ENCODE peak calls at places on chromosome 14, in four cellular contexts. U is HepG2, B is K562, S is GM12891. V is an unnamed sample.

GRCh38 chr14:97021001-97021400 is 223.8 kb downstream of the VRK1 start:
- DNase-seq in U (no peak), B (no peak), S (no peak), V (no peak)

GRCh38 chr14:101460521-101460920 is 100.8 kb upstream of the DIO3 start:
- DNase-seq in U (no peak), B (no peak), S (no peak), V (no peak)

GRCh38 chr14:93023802-93024434 is 91.8 kb downstream of the ITPK1 start:
- DNase-seq in S (no peak), U (no peak), B (no peak), V (no peak)

GRCh38 chr14:61585598-61586538 is 109.4 kb upstream of the HIF1A start:
- DNase-seq in S (no peak), U (no peak), B (no peak), V (no peak)

GRCh38 chr14:59406454-59407245 is 58.5 kb downstream of the GPR135 start:
- DNase-seq in S (no peak), B (no peak), U (peak; percentile 66), V (no peak)

GRCh38 chr14:74508292-74508731 is 14.7 kb downstream of the ISCA2 start:
- DNase-seq in S (no peak), B (no peak), U (peak; percentile 54), V (peak; percentile 5)

GRCh38 chr14:69879175-69880047 is at the start of gene SMOC1:
- DNase-seq in S (peak; percentile 35), B (peak; percentile 8), U (peak; percentile 84), V (peak; percentile 54)

GRCh38 chr14:93045965-93046695 is 69.6 kb downstream of the ITPK1 start:
- DNase-seq in U (no peak), B (peak; percentile 31), S (no peak), V (no peak)

GRCh38 chr14:61470954-61471279 is 149.5 kb downstream of the PRKCH start:
- DNase-seq in S (no peak), U (no peak), B (no peak), V (no peak)

GRCh38 chr14:89899917-89900680 is 54.4 kb downstream of the EFCAB11 start:
- DNase-seq in U (peak; percentile 13), B (no peak), S (peak; percentile 6), V (no peak)

GRCh38 chr14:24411468-24412454 is 13.0 kb downstream of the NYNRIN start:
- DNase-seq in S (peak; percentile 51), U (peak; percentile 69), B (peak; percentile 53), V (peak; percentile 58)

GRCh38 chr14:105250008-105250366 is 1.7 kb downstream of the BTBD6 start:
- DNase-seq in S (no peak), B (no peak), U (no peak), V (no peak)

GRCh38 chr14:53525608-53526007 is 372.5 kb upstream of the DDHD1 start:
- DNase-seq in S (no peak), U (no peak), B (no peak), V (no peak)

GRCh38 chr14:73663548-73664212 is 18.9 kb downstream of the DNAL1 start:
- DNase-seq in S (no peak), B (no peak), U (peak; percentile 81), V (no peak)

DNA sequence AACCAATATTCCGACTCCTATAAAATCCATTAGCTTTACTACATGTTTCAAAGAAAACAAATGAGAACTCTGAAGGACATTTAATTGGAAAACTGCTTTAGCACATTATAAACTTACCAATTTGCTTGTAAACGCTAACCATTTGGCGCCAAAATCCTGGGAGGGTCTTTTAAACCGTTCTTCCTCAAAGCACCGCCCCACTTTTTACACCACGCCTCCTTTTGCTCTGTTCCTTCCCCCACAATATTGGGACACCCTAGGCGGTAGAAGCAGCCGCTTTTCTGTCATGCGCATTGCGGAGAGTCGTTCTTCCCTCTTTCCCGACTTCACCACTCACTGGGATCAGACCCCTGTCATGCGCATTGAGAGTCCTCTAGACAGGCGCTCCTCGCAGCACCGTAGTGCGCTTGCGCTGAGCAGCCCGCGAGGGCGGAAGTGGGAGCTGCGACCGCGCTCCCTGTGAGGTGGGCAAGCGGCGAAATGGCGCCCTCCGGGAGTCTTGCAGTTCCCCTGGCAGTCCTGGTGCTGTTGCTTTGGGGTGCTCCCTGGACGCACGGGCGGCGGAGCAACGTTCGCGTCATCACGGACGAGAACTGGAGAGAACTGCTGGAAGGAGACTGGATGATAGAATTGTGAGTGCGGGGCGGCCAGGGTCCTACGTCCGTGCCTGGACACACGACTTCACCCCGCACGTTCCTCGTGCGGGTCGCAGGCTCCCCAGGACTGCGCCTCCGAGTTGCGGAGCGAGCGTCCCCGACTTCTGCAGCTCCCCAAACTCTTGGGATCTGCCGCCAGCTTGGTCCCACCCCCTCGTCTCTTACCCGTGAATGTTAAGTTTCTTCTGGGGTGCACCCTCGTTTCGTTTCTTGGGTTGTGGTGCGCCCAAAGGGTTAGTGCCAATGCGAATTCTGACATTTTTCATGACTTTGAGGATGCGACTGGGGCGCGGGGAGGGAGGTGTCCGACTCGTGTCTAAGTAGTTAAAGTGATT is at the start of gene TMX1:
- DNase-seq in B (peak; percentile 93), S (peak; percentile 72), U (peak; percentile 99), V (peak; percentile 85)
- TF ChIP-seq POLR2A in B (peak; percentile 92), S (peak; percentile 97), U (peak; percentile 98), V (peak; percentile 96)

DNA sequence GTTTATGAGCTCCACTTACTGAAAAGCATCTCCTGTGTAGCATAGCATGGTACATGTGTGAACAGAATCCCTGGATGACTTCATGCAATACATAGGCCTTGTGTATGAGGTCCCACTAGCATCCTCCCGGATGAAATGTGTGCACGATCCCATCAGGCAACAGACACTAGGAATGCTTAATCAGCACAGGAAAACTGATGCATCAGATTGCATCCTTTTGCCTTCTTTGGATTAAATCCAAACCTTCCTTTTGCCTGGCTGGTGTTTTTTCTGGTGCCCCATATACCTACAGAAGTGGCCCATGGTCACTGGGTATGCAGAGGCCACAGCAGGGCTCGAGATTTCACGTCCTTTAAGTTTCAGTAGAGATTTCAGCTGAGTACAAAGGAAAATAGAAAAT is 120.9 kb upstream of the COCH start:
- DNase-seq in B (no peak), S (no peak), U (no peak), V (no peak)
- TF ChIP-seq POLR2AphosphoS5 in B (no peak), S (no peak), U (no peak), V (no peak)

DNA sequence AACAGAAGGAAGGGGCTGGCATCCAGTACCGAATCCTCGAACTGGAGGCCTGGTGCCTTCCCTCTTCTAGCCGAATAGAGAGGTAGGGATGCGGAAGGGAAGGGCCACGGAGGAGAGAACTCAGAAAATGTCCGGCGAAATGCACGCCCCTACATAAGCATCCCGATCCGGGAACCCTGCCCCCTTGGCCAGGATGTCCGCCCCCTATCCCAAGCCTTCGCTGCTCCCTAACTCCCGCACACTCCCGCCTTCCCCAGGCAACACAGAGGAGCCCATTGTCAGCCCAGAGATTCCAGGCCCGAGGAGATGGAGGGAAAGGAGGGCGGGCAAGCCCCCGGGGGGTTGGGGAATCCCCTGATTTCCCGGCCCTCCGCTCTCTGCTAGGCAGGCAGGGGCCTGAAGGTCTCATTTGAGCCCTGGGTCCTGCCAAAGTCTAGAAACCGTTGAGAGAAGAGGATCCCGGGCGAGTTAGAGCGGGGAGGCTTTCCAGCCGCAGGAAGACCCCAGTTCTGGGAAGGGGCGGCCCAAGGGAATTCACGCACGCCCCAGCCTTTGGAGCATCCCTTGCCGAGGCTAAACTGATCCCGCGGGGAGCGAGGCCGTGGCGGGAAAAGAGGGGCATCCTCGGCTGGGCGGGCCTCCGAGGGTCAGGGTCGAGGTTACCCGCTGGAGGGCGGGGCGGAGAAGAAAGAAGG is 569 bp upstream of the ARHGEF40 start:
- DNase-seq in S (no peak), U (peak; percentile 85), B (no peak), V (no peak)
- TF ChIP-seq TAF1 in S (no peak), U (peak; percentile 59), B (no peak), V (no peak)

GRCh38 chr14:22798528-22798927 is 16.7 kb downstream of the SLC7A7 start:
- DNase-seq in B (no peak), S (no peak), U (no peak), V (no peak)

GRCh38 chr14:22794533-22794932 is 20.7 kb downstream of the SLC7A7 start:
- DNase-seq in U (no peak), B (no peak), S (no peak), V (no peak)

GRCh38 chr14:22797017-22797917 is 18.0 kb downstream of the SLC7A7 start:
- DNase-seq in S (no peak), B (peak; percentile 50), U (no peak), V (no peak)

GRCh38 chr14:22793976-22794375 is 21.3 kb downstream of the SLC7A7 start:
- DNase-seq in S (no peak), B (no peak), U (no peak), V (no peak)

GRCh38 chr14:22796087-22796707 is 19.0 kb downstream of the SLC7A7 start:
- DNase-seq in S (no peak), B (peak; percentile 42), U (peak; percentile 60), V (no peak)
- TF ChIP-seq POLR2A in S (peak; percentile 21), B (no peak), U (no peak), V (peak; percentile 70)

DNA sequence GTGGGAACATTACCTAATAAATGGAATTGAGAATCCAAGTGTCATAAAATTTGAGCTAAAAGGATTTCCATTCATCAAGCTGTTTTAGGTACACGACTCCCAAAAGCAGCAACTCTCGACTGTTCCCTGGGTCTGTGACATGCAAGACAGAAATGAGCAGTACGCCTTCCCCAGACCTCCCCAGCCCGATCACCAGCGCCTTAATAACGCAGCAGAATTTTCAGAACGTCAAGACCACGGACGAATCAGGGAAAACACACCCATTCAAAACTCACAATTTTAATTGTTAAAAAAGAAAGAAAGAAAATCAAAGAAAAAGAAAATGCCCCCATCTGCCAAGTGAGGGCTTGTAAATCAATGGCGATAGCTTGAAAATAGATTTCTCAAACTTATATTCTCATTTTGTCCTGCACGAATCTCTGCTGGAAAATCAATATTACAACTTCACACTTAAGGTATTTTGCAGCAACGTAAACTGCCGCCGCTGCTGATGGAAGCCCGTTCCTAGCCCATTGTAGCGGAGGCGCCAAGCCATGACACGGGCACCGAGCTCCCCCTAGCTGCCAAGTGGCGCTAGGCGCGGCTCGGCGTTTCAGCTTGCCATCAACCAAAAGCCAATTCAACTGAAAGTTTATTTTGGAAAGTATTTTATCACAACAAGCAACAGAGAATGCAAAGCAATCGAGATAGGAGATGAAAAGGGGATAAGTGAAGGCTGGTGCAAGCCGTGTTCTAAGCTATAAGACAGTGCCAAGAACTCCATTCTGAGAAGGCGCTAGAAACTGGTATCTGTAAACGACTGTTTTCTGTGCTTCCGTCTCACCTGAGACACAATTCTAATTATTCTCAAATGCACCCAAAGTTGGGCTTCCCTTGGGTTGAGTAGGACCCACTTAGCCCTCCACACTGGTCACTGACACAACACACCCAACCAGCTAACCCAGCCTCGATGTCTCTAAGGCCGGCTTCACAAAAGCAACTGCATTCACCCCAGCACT is 5.5 kb downstream of the BCL11B start:
- DNase-seq in U (peak; percentile 24), B (peak; percentile 75), S (no peak), V (no peak)
- TF ChIP-seq POLR2AphosphoS5 in U (no peak), B (no peak), S (no peak), V (no peak)

GRCh38 chr14:103880334-103880985 is 33.1 kb upstream of the PPP1R13B start:
- DNase-seq in B (no peak), U (no peak), S (no peak), V (no peak)
- TF ChIP-seq TAF1 in B (no peak), U (no peak), S (no peak), V (no peak)

GRCh38 chr14:55191101-55191880 is at the start of gene DLGAP5:
- DNase-seq in B (peak; percentile 87), S (peak; percentile 74), U (peak; percentile 98), V (peak; percentile 75)
- TF ChIP-seq POLR2A in B (peak; percentile 88), S (no peak), U (peak; percentile 70), V (peak; percentile 73)

GRCh38 chr14:72634910-72635647 is 258.8 kb downstream of the DPF3 start:
- DNase-seq in S (no peak), U (no peak), B (no peak), V (no peak)
- TF ChIP-seq POLR2AphosphoS5 in S (no peak), U (no peak), B (no peak), V (no peak)